ENCODE peak calls at places on chromosomes 7 and 10, in ten cellular contexts. P, V, H, A, S, I, F, U, B and R are unnamed samples.

GRCh38 chr7:88111136-88111748 is 108.6 kb downstream of the SRI start:
- DNase-seq in P (no peak), V (no peak), H (peak; percentile 42), A (peak; percentile 67), S (no peak), I (no peak), F (peak; percentile 36), U (no peak), B (peak; percentile 41), R (peak; percentile 36)

GRCh38 chr10:11532329-11532728 is 79.1 kb downstream of the USP6NL start:
- DNase-seq in P (no peak), V (no peak), H (no peak), A (no peak), S (no peak), I (no peak), F (no peak), U (no peak), B (peak; percentile 51), R (no peak)

GRCh38 chr7:77242068-77242467 is 42.4 kb upstream of the FGL2 start:
- DNase-seq in P (no peak), V (no peak), H (no peak), A (no peak), S (no peak), I (no peak), F (no peak), U (peak; percentile 12), B (no peak), R (no peak)

GRCh38 chr7:90629306-90629918 is 33.3 kb downstream of the CDK14 start:
- DNase-seq in P (no peak), V (no peak), H (peak; percentile 37), A (peak; percentile 67), S (no peak), I (no peak), F (peak; percentile 31), U (peak; percentile 16), B (peak; percentile 63), R (peak; percentile 22)

GRCh38 chr10:116108106-116108505 is 164.9 kb downstream of the GFRA1 start:
- DNase-seq in P (no peak), V (no peak), H (no peak), A (no peak), S (no peak), I (no peak), F (no peak), U (no peak), B (no peak), R (peak; percentile 3)

GRCh38 chr10:61866700-61867368 is 34.7 kb upstream of the ARID5B start:
- DNase-seq in P (no peak), V (no peak), H (no peak), A (no peak), S (no peak), I (no peak), F (no peak), U (no peak), B (no peak), R (no peak)

GRCh38 chr7:123744416-123744815 is 4.4 kb downstream of the WASL start:
- DNase-seq in P (no peak), V (no peak), H (no peak), A (no peak), S (no peak), I (no peak), F (no peak), U (no peak), B (no peak), R (no peak)

GRCh38 chr7:31113660-31114059 is 61.6 kb downstream of the ADCYAP1R1 start:
- DNase-seq in P (no peak), V (no peak), H (no peak), A (no peak), S (no peak), I (no peak), F (no peak), U (no peak), B (no peak), R (no peak)

GRCh38 chr7:14197280-14197679 is 207.8 kb upstream of the ETV1 start:
- DNase-seq in P (no peak), V (no peak), H (no peak), A (peak; percentile 10), S (no peak), I (peak; percentile 31), F (no peak), U (peak; percentile 25), B (no peak), R (no peak)

GRCh38 chr10:11050301-11051000 is 32.8 kb downstream of the CELF2 start:
- DNase-seq in P (no peak), V (no peak), H (no peak), A (no peak), S (no peak), I (no peak), F (no peak), U (no peak), B (no peak), R (no peak)

GRCh38 chr7:40329601-40330153 is 194.9 kb downstream of the SUGCT start:
- DNase-seq in P (no peak), V (no peak), H (peak; percentile 60), A (peak; percentile 67), S (no peak), I (no peak), F (peak; percentile 41), U (no peak), B (peak; percentile 74), R (peak; percentile 60)

DNA sequence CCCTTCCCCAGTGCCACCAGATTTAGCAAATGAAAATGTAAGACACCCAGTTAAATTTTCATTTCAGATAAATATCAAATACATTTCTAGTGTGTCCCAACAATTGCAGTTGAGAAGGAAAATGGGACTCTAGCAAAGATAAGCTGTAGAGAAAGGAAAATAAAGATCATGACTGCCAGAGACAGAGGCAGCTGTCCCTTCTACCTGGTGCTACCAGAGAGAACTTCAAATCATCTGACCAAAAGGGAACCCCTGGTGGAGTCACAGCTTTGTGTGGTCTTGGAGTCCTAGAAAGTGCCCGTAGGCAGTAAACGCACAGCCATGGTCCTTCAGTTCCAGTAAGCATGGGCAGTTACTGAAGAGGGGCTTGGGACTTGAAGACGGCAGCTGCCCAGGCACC is 14.5 kb downstream of the GSDME start:
- DNase-seq in P (no peak), V (no peak), H (no peak), A (no peak), S (no peak), I (no peak), F (no peak), U (no peak), B (no peak), R (no peak)
- H3K27ac ChIP-seq in P (no peak overlapping the region), V (no peak overlapping the region), H (no peak overlapping the region), A (peak overlapping the region; percentile 85), S (no peak overlapping the region), I (no peak overlapping the region), F (no peak overlapping the region), U (no peak overlapping the region), B (peak overlapping the region; percentile 92), R (no peak overlapping the region)

GRCh38 chr7:64884085-64884912 is 18.8 kb upstream of the ZNF273 start:
- DNase-seq in P (no peak), V (peak; percentile 7), H (no peak), A (no peak), S (no peak), I (no peak), F (no peak), U (no peak), B (no peak), R (no peak)

GRCh38 chr7:64884913-64885370 is 18.1 kb upstream of the ZNF273 start:
- DNase-seq in P (no peak), V (peak; percentile 51), H (no peak), A (no peak), S (no peak), I (no peak), F (no peak), U (no peak), B (no peak), R (no peak)

GRCh38 chr7:64882341-64883112 is 20.5 kb upstream of the ZNF273 start:
- DNase-seq in P (peak; percentile 88), V (peak; percentile 70), H (no peak), A (peak; percentile 90), S (peak; percentile 69), I (peak; percentile 82), F (no peak), U (peak; percentile 77), B (no peak), R (no peak)

GRCh38 chr7:64881461-64882287 is 21.4 kb upstream of the ZNF273 start:
- DNase-seq in P (no peak), V (peak; percentile 42), H (no peak), A (no peak), S (no peak), I (peak; percentile 31), F (no peak), U (no peak), B (no peak), R (no peak)

DNA sequence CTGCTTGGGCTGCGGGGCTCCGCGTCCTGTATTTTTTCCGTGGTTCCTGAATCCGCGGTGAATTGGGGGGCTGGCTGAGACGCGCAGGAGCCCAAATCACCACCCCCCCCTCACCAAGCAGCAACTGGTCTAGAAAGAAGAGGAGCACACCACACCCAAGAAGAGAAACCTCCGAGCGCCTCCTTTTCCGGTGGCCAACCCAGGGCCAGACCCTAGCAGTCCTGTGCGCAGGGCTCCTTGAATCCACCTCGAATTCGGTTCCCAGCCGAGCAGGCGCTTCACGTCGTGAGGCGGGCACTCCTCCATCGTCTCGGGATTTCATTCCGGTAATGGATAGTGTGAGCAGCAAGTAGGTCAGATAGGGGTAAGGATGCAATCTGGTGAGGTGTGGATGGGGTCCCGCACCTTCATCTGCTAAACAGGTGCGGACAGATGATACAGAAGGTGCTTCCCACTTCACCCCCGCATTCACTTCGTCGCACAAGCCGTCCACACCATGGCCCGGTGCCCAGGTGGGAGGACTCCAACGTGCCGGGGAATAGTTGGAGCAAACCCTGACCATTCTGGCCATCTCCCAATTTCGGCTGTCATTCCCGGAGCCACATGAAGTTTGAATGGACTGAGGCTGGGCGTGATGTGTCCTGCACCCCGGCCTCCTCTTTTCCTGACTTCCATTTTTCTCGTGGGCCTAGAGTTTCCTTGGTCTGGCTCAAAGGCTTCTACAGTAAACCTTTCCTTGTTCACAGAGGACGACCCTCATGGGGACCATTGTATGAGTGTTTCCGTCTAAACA is 19.8 kb upstream of the ZNF273 start:
- DNase-seq in P (no peak), V (peak; percentile 54), H (no peak), A (peak; percentile 33), S (no peak), I (no peak), F (no peak), U (no peak), B (no peak), R (no peak)
- H3K4me3 ChIP-seq in P (peak overlapping the region; percentile 42), V (peak overlapping the region; percentile 56), H (no peak overlapping the region), A (peak overlapping the region; percentile 65), S (peak overlapping the region; percentile 54), I (peak overlapping the region; percentile 42), F (no peak overlapping the region), U (peak overlapping the region; percentile 35), B (no peak overlapping the region), R (no peak overlapping the region)

GRCh38 chr10:74658511-74658910 is 167.9 kb upstream of the KAT6B start:
- DNase-seq in P (no peak), V (no peak), H (no peak), A (no peak), S (no peak), I (no peak), F (no peak), U (no peak), B (no peak), R (no peak)
- H3K27ac ChIP-seq in P (no peak overlapping the region), V (no peak overlapping the region), H (no peak overlapping the region), A (no peak overlapping the region), S (no peak overlapping the region), I (no peak overlapping the region), F (no peak overlapping the region), U (no peak overlapping the region), B (no peak overlapping the region), R (no peak overlapping the region)

DNA sequence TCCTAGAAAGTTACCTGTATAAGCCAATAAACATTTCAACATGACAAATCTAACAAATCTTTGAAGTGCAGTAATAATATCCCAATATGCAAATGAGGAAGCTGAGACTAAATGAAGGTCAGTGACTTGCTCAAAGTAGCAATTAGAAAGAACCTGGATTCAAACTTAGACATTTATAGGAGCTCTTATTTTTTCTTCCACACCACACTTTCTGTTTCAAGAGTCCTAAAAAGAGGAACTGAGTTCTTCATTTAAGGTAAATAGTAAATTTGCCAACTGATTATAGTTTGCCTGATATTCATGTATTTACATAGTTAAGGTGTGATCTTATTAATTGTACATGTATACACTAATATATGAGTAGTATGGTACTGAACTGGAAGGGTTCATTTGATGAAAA is 44.0 kb downstream of the KLHDC10 start:
- DNase-seq in P (no peak), V (no peak), H (peak; percentile 66), A (no peak), S (no peak), I (no peak), F (no peak), U (no peak), B (no peak), R (peak; percentile 16)
- H3K4me3 ChIP-seq in P (no peak overlapping the region), V (no peak overlapping the region), H (peak overlapping the region; percentile 0), A (no peak overlapping the region), S (no peak overlapping the region), I (no peak overlapping the region), F (no peak overlapping the region), U (no peak overlapping the region), B (no peak overlapping the region), R (no peak overlapping the region)